ENCODE peak calls at places on chromosomes 11 and 22, in five cellular contexts. C is activated CD4-positive, alpha-beta T cell treated with anti-CD3 and anti-CD28 coated beads for 24 hours; S is naive B cell; U is DMS79 treated with DMSO at 0.1 percent for 48 hours; Y is tibial artery. R is an unnamed sample.

GRCh38 chr11:58647141-58647699 is 24.8 kb downstream of the CNTF start:
- DNase-seq in C (no peak), S (no peak), U (no peak), Y (no peak), R (no peak)

GRCh38 chr11:31996159-31996881 is 94.6 kb upstream of the RCN1 start:
- DNase-seq in C (no peak), S (no peak), U (no peak), Y (no peak), R (no peak)

GRCh38 chr22:35917651-35918050 is 111.0 kb downstream of the RBFOX2 start:
- DNase-seq in C (no peak), S (no peak), U (no peak), Y (no peak), R (no peak)

GRCh38 chr11:7905961-7906429 is 25.1 kb downstream of the OR10A6 start:
- DNase-seq in C (no peak), S (no peak), U (no peak), Y (no peak), R (no peak)

GRCh38 chr22:20922141-20922751 is 5.0 kb downstream of the CRKL start:
- DNase-seq in C (no peak), S (no peak), U (no peak), Y (no peak), R (no peak)

GRCh38 chr11:95490625-95491024 is 259.6 kb upstream of the SESN3 start:
- DNase-seq in C (no peak), S (no peak), U (no peak), Y (no peak), R (no peak)

GRCh38 chr11:118895093-118896039 is 11.7 kb downstream of the CXCR5 start:
- DNase-seq in C (peak; percentile 57), S (peak; percentile 90), U (no peak), Y (no peak), R (no peak)

GRCh38 chr22:47110817-47111443 is 348.5 kb downstream of the TBC1D22A start:
- DNase-seq in C (no peak), S (no peak), U (no peak), Y (no peak), R (no peak)

GRCh38 chr11:26228778-26229177 is 103.2 kb upstream of the ANO3 start:
- DNase-seq in C (no peak), S (no peak), U (no peak), Y (no peak), R (no peak)

GRCh38 chr11:45252134-45252856 is 33.8 kb downstream of the SYT13 start:
- DNase-seq in C (peak; percentile 35), S (peak; percentile 19), U (no peak), Y (no peak), R (no peak)

GRCh38 chr11:73415854-73416615 is 39.8 kb downstream of the RELT start:
- DNase-seq in C (no peak), S (no peak), U (no peak), Y (no peak), R (no peak)

GRCh38 chr11:128465946-128466688 is 121.2 kb downstream of the ETS1 start:
- DNase-seq in C (no peak), S (no peak), U (no peak), Y (no peak), R (no peak)

GRCh38 chr11:64970731-64971151 is 1.2 kb downstream of the MAJIN start:
- DNase-seq in C (peak; percentile 10), S (no peak), U (no peak), Y (no peak), R (no peak)

GRCh38 chr22:39970742-39971141 is 10.5 kb downstream of the TMA7B start:
- DNase-seq in C (no peak), S (no peak), U (no peak), Y (no peak), R (no peak)

GRCh38 chr22:45911601-45912271 is 65.2 kb downstream of the WNT7B start:
- DNase-seq in C (no peak), S (no peak), U (peak; percentile 72), Y (peak; percentile 41), R (no peak)

GRCh38 chr11:120142072-120142423 is 4.1 kb upstream of the TRIM29 start:
- DNase-seq in C (no peak), S (no peak), U (no peak), Y (no peak), R (no peak)

GRCh38 chr11:100663583-100663982 is 23.5 kb upstream of the ARHGAP42 start:
- DNase-seq in C (no peak), S (no peak), U (no peak), Y (no peak), R (no peak)

GRCh38 chr11:117979481-117980211 is 6.5 kb upstream of the IL10RA start:
- DNase-seq in C (no peak), S (peak; percentile 65), U (no peak), Y (peak; percentile 30), R (no peak)

GRCh38 chr11:123438191-123438627 is 8.1 kb downstream of the GRAMD1B start:
- DNase-seq in C (no peak), S (no peak), U (no peak), Y (no peak), R (no peak)

R was measured in GF-D8.